ENCODE peak calls at places on chromosomes 2 and 18, in six cellular contexts. I, W, U, J, P and C are unnamed samples.

GRCh38 chr2:204353823-204354222 is 191.5 kb upstream of the PARD3B start:
- DNase-seq in P (no peak), I (no peak), U (no peak), J (peak), W (no peak), C (no peak)

GRCh38 chr18:58128286-58129018 is 84.4 kb downstream of the NEDD4L start:
- DNase-seq in W (no peak), U (no peak), I (no peak), J (peak), P (no peak), C (no peak)

GRCh38 chr2:204315236-204315662 is 230.0 kb upstream of the PARD3B start:
- DNase-seq in I (no peak), J (peak), P (no peak), U (peak), W (no peak), C (no peak)

GRCh38 chr2:174580951-174581350 is 16.7 kb downstream of the WIPF1 start:
- DNase-seq in I (no peak), P (no peak), W (no peak), J (no peak), U (no peak), C (no peak)

GRCh38 chr2:136072616-136073015 is 45.3 kb downstream of the CXCR4 start:
- DNase-seq in U (no peak), I (no peak), W (no peak), J (no peak), P (no peak), C (no peak)

GRCh38 chr2:52810460-52810859 is 957.1 kb upstream of the CHAC2 start:
- DNase-seq in W (no peak), U (peak), J (peak), P (no peak), I (peak), C (peak)

GRCh38 chr2:131010566-131010965 is 82.7 kb downstream of the FAM168B start:
- DNase-seq in W (no peak), I (no peak), J (no peak), U (no peak), P (no peak), C (no peak)

GRCh38 chr2:149924028-149924427 is 336.5 kb upstream of the MMADHC start:
- DNase-seq in J (peak), U (peak), P (no peak), W (no peak), I (peak), C (peak)

GRCh38 chr2:197677483-197677882 is 2.1 kb upstream of the RFTN2 start:
- DNase-seq in U (peak), W (no peak), P (no peak), I (no peak), J (peak), C (peak)

GRCh38 chr18:34122724-34123334 is 101.9 kb downstream of the NOL4 start:
- DNase-seq in P (peak), W (no peak), J (peak), U (peak), I (peak), C (peak)

GRCh38 chr18:2050016-2050415 is 521.3 kb downstream of the METTL4 start:
- DNase-seq in W (no peak), P (no peak), I (peak), J (no peak), U (no peak), C (peak)

GRCh38 chr2:27857417-27858172 is 32.6 kb downstream of the RBKS start:
- DNase-seq in P (no peak), J (peak), I (peak), U (peak), W (no peak), C (peak)

GRCh38 chr18:55219823-55220222 is 260.6 kb upstream of the CCDC68 start:
- DNase-seq in P (no peak), I (no peak), W (no peak), J (no peak), U (no peak), C (no peak)

GRCh38 chr2:1557467-1557820 is 144.2 kb downstream of the TPO start:
- DNase-seq in P (no peak), I (no peak), U (no peak), W (no peak), J (no peak), C (no peak)

GRCh38 chr2:201793631-201794030 is 12.7 kb upstream of the CDK15 start:
- DNase-seq in I (peak), U (no peak), W (no peak), J (no peak), P (no peak), C (no peak)

GRCh38 chr18:33181016-33181415 is 259.5 kb downstream of the CCDC178 start:
- DNase-seq in U (no peak), I (no peak), W (no peak), J (no peak), P (no peak), C (no peak)

GRCh38 chr2:156199588-156199987 is 132.9 kb downstream of the NR4A2 start:
- DNase-seq in W (no peak), P (no peak), I (peak), J (no peak), U (no peak), C (no peak)

GRCh38 chr2:175156534-175156933 is 11.5 kb downstream of the ATF2 start:
- DNase-seq in U (peak), J (no peak), P (no peak), I (no peak), W (no peak), C (no peak)

GRCh38 chr18:34783485-34783884 is 73.4 kb downstream of the DTNA start:
- DNase-seq in J (peak), I (no peak), W (no peak), U (no peak), P (no peak), C (peak)

GRCh38 chr18:74013955-74014354 is 133.7 kb downstream of the FBXO15 start:
- DNase-seq in W (no peak), P (no peak), U (peak), I (peak), J (peak), C (peak)

GRCh38 chr18:70382992-70383717 is 94.3 kb downstream of the SOCS6 start:
- DNase-seq in I (no peak), U (no peak), W (no peak), P (no peak), J (no peak), C (no peak)

GRCh38 chr2:159211447-159212396 is 74.8 kb downstream of the WDSUB1 start:
- DNase-seq in P (no peak), U (no peak), I (no peak), J (peak), W (no peak), C (peak)

GRCh38 chr18:8933714-8934284 is 168.7 kb upstream of the NDUFV2 start:
- DNase-seq in I (no peak), P (no peak), W (no peak), J (peak), U (peak), C (peak)

GRCh38 chr2:235896061-235896460 is 272.1 kb downstream of the GBX2 start:
- DNase-seq in W (no peak), J (no peak), P (no peak), U (no peak), I (no peak), C (no peak)

GRCh38 chr2:27347641-27348040 is 8.9 kb downstream of the GTF3C2 start:
- DNase-seq in I (no peak), P (no peak), W (no peak), U (peak), J (no peak), C (no peak)

GRCh38 chr18:23585007-23585871 is 1.1 kb downstream of the NPC1 start:
- DNase-seq in J (no peak), I (peak), P (peak), W (no peak), U (peak), C (peak)

GRCh38 chr2:149021761-149022160 is 16.7 kb upstream of the LYPD6B start:
- DNase-seq in J (no peak), I (no peak), P (no peak), W (no peak), U (no peak), C (no peak)

GRCh38 chr18:70221156-70221910 is 15.8 kb upstream of the RTTN start:
- DNase-seq in U (no peak), I (no peak), P (no peak), J (no peak), W (no peak), C (no peak)

GRCh38 chr2:96977631-96978195 is 8.7 kb downstream of the FAM178B start:
- DNase-seq in U (peak), I (peak), W (no peak), P (no peak), J (peak), C (peak)

GRCh38 chr2:231000211-231000904 is 4.4 kb downstream of the SPATA3 start:
- DNase-seq in W (no peak), P (no peak), U (no peak), J (no peak), I (no peak), C (no peak)

GRCh38 chr2:109064660-109065306 is 64.2 kb upstream of the SH3RF3 start:
- DNase-seq in W (peak), J (no peak), P (no peak), I (no peak), U (no peak), C (no peak)

GRCh38 chr2:151237422-151238012 is 24.1 kb downstream of the RBM43 start:
- DNase-seq in P (no peak), I (peak), W (no peak), U (peak), J (peak), C (peak)

GRCh38 chr2:135850811-135851668 is 14.1 kb upstream of the LCT start:
- DNase-seq in P (no peak), W (no peak), U (no peak), I (no peak), J (peak), C (no peak)

GRCh38 chr2:107685587-107685986 is 141.1 kb upstream of the RGPD4 start:
- DNase-seq in I (no peak), P (no peak), J (no peak), W (no peak), U (no peak), C (no peak)

GRCh38 chr2:222292738-222293134 is 6.1 kb downstream of the PAX3 start:
- DNase-seq in U (no peak), W (no peak), P (no peak), I (no peak), J (no peak), C (no peak)
- H3K4me3 ChIP-seq in U (no peak), W (no peak), P (no peak), I (no peak), J (no peak), C (no peak)

DNA sequence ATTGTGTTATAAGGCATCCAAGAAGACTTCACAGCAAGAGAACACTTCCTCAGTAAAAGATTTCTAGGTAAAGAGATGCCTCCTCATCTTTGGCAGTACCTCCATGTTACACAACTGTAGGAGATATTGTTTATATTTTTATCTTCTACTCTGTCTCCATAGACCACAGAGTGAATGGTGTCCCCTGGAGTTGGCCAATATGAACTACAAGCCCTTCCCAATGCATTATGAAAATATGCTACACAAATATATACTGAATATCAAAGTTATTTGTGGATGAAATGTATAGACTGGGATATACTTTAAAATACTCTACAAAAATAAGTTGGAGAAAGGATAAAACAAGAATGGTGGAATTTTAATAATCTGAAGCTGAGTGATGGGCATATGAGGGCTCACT is 46.7 kb downstream of the MBOAT2 start:
- DNase-seq in U (no peak), P (no peak), W (no peak), J (no peak), I (no peak), C (no peak)
- TF ChIP-seq CTCF in U (peak), P (no peak), W (no peak), J (no peak), I (no peak), C (peak)

GRCh38 chr2:219358170-219359075 is 25.9 kb upstream of the RESP18 start:
- DNase-seq in J (no peak), W (no peak), I (no peak), U (no peak), P (no peak), C (no peak)
- H3K4me3 ChIP-seq in J (peak), W (no peak), I (peak), U (no peak), P (no peak), C (peak)

GRCh38 chr2:26184555-26185303 is 11.8 kb downstream of the GAREM2 start:
- DNase-seq in I (peak), U (peak), P (peak), W (peak), J (peak), C (peak)
- TF ChIP-seq CTCF in I (no peak), U (peak), P (peak), W (peak), J (peak), C (peak)

DNA sequence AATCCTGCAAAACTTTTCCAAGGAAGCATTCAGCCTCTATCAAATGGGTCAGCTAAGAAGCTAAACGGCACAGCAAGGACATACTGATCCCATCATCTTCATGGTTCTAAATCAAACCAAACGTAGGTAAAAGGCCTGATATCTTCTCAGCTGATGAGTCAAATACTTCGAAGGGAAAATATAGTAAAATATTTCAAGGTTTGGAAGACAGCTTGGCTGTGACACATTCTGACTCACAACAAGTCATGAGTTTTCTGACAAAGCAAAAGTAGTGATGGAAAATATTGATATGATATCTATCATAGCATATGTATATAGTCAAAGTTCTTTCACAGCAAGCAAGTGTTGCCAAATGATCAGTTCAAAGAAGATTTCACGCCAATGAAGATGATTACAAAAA is 31.5 kb downstream of the DOCK10 start:
- DNase-seq in I (peak), P (no peak), W (no peak), J (peak), U (peak), C (peak)
- H3K4me3 ChIP-seq in I (no peak), P (no peak), W (no peak), J (no peak), U (no peak), C (no peak)

GRCh38 chr2:8627692-8628085 is 54.2 kb upstream of the ID2 start:
- DNase-seq in P (no peak), I (no peak), U (no peak), J (no peak), W (no peak), C (no peak)
- TF ChIP-seq CTCF in P (no peak), I (no peak), U (no peak), J (no peak), W (no peak), C (no peak)

GRCh38 chr2:101063753-101064502 is 61.8 kb downstream of the RPL31 start:
- DNase-seq in J (no peak), U (peak), P (no peak), W (no peak), I (peak), C (peak)

GRCh38 chr2:101064868-101065549 is 62.9 kb downstream of the RPL31 start:
- DNase-seq in P (no peak), J (peak), U (peak), W (no peak), I (peak), C (peak)

GRCh38 chr2:101064505-101064867 is 62.4 kb downstream of the RPL31 start:
- DNase-seq in P (no peak), J (no peak), U (no peak), W (no peak), I (no peak), C (no peak)

GRCh38 chr2:101063352-101063751 is 61.3 kb downstream of the RPL31 start:
- DNase-seq in W (no peak), U (peak), P (no peak), I (peak), J (no peak), C (peak)
- H3K4me3 ChIP-seq in W (no peak), U (no peak), P (no peak), I (no peak), J (no peak), C (no peak)

GRCh38 chr18:44870631-44871502 is 190.2 kb downstream of the SETBP1 start:
- DNase-seq in J (no peak), W (no peak), P (no peak), U (no peak), I (no peak), C (no peak)
- TF ChIP-seq CTCF in J (no peak), W (no peak), P (no peak), U (no peak), I (no peak), C (no peak)

GRCh38 chr2:12697617-12698016 is 19.1 kb upstream of the TRIB2 start:
- DNase-seq in P (no peak), J (no peak), I (peak), U (no peak), W (no peak), C (no peak)
- H3K4me3 ChIP-seq in P (no peak), J (no peak), I (no peak), U (no peak), W (no peak), C (no peak)

DNA sequence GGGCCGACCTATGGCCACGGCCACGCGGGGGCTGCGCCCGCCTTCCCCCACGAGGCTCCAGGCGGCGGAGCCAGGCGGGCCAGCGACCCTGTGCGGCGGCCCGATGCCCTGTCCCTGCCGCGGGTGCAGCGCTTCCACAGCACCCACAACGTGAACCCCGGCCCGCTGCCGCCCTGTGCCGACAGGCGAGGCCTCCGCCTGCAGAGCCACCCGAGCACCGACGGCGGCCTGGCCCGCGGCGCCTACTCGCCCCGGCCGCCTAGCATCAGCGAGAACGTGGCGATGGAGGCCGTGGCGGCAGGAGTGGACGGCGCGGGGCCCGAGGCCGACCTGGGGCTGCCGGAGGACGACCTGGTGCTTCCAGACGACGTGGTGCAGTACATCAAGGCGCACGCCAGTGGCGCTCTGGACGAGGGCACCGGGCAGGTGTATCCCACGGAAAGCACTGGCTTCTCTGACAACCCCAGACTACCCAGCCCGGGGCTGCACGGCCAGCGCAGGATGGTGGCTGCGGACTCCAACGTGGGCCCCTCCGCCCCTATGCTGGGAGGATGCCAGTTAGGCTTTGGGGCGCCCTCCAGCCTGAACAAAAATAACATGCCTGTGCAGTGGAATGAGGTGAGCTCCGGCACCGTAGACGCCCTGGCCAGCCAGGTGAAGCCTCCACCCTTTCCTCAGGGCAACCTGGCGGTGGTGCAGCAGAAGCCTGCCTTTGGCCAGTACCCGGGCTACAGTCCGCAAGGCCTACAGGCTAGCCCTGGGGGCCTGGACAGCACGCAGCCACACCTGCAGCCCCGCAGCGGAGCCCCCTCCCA is 253.3 kb downstream of the GLI2 start:
- DNase-seq in P (no peak), I (no peak), J (no peak), U (no peak), W (peak), C (no peak)
- TF ChIP-seq CTCF in P (no peak), I (no peak), J (no peak), U (no peak), W (no peak), C (no peak)